ENCODE peak calls at places on chromosomes 6 and 20, in nine cellular contexts. S, G, D, M, Q, C, A, R and Z are unnamed samples.

GRCh38 chr6:89267918-89268317 is 47.2 kb downstream of the GABRR2 start:
- DNase-seq in S (no peak), G (peak), D (no peak), M (no peak), Q (no peak), C (no peak), A (no peak), R (no peak), Z (no peak)

GRCh38 chr20:20085812-20086211 is 33.5 kb downstream of the CFAP61 start:
- DNase-seq in S (no peak), G (no peak), D (no peak), M (no peak), Q (no peak), C (peak), A (no peak), R (no peak), Z (no peak)

GRCh38 chr6:150352321-150353296 is 16.2 kb upstream of the IYD start:
- DNase-seq in S (no peak), G (no peak), D (no peak), M (no peak), Q (no peak), C (no peak), A (no peak), R (no peak), Z (no peak)

GRCh38 chr20:32581839-32582658 is 3.1 kb downstream of the NOL4L start:
- DNase-seq in S (no peak), G (no peak), D (no peak), M (no peak), Q (no peak), C (no peak), A (no peak), R (no peak), Z (peak)

GRCh38 chr6:132715204-132715603 is 1.3 kb upstream of the VNN1 start:
- DNase-seq in S (peak), G (no peak), D (no peak), M (no peak), Q (no peak), C (peak), A (no peak), R (peak), Z (no peak)

GRCh38 chr6:11202513-11203305 is 29.8 kb downstream of the NEDD9 start:
- DNase-seq in S (no peak), G (no peak), D (no peak), M (no peak), Q (no peak), C (no peak), A (no peak), R (peak), Z (no peak)

GRCh38 chr20:38812915-38813573 is 7.5 kb downstream of the PPP1R16B start:
- DNase-seq in S (no peak), G (no peak), D (no peak), M (no peak), Q (no peak), C (no peak), A (no peak), R (no peak), Z (no peak)

GRCh38 chr6:22906091-22906549 is 336.8 kb downstream of the HDGFL1 start:
- DNase-seq in S (no peak), G (no peak), D (no peak), M (no peak), Q (no peak), C (no peak), A (no peak), R (peak), Z (no peak)

GRCh38 chr6:18314317-18314997 is 50.1 kb upstream of the DEK start:
- DNase-seq in S (no peak), G (no peak), D (no peak), M (no peak), Q (no peak), C (no peak), A (no peak), R (no peak), Z (no peak)

GRCh38 chr6:45816674-45817297 is 198.9 kb downstream of the CLIC5 start:
- DNase-seq in S (no peak), G (no peak), D (no peak), M (no peak), Q (no peak), C (no peak), A (no peak), R (no peak), Z (no peak)

GRCh38 chr6:34143884-34144580 is 1.9 kb downstream of the GRM4 start:
- DNase-seq in S (no peak), G (no peak), D (no peak), M (peak), Q (no peak), C (no peak), A (no peak), R (peak), Z (peak)

GRCh38 chr6:143160439-143161220 is 99.9 kb downstream of the AIG1 start:
- DNase-seq in S (no peak), G (no peak), D (no peak), M (no peak), Q (no peak), C (no peak), A (no peak), R (no peak), Z (no peak)

GRCh38 chr6:36118550-36119107 is 11.7 kb upstream of the MAPK13 start:
- DNase-seq in S (peak), G (no peak), D (no peak), M (no peak), Q (no peak), C (peak), A (no peak), R (no peak), Z (peak)

GRCh38 chr6:139768196-139768595 is 393.7 kb upstream of the CITED2 start:
- DNase-seq in S (no peak), G (no peak), D (no peak), M (no peak), Q (no peak), C (no peak), A (no peak), R (no peak), Z (no peak)

GRCh38 chr20:43835944-43836540 is 78.6 kb upstream of the TOX2 start:
- DNase-seq in S (no peak), G (no peak), D (no peak), M (peak), Q (no peak), C (no peak), A (no peak), R (no peak), Z (no peak)

GRCh38 chr6:163197839-163198238 is 216.7 kb upstream of the QKI start:
- DNase-seq in S (no peak), G (no peak), D (no peak), M (no peak), Q (no peak), C (no peak), A (no peak), R (no peak), Z (no peak)

GRCh38 chr6:168102093-168102985 is 23.3 kb upstream of the FRMD1 start:
- DNase-seq in S (peak), G (no peak), D (no peak), M (no peak), Q (no peak), C (peak), A (no peak), R (no peak), Z (no peak)

GRCh38 chr6:164069352-164070022 is 655.0 kb downstream of the QKI start:
- DNase-seq in S (no peak), G (no peak), D (peak), M (peak), Q (no peak), C (no peak), A (no peak), R (peak), Z (no peak)

GRCh38 chr6:110541701-110542309 is 65.4 kb upstream of the SLC22A16 start:
- DNase-seq in S (no peak), G (no peak), D (no peak), M (no peak), Q (no peak), C (no peak), A (no peak), R (no peak), Z (no peak)

GRCh38 chr6:79599725-79600259 is 31.3 kb upstream of the SH3BGRL2 start:
- DNase-seq in S (no peak), G (no peak), D (no peak), M (no peak), Q (no peak), C (no peak), A (no peak), R (no peak), Z (no peak)

GRCh38 chr6:157615411-157615763 is 207.7 kb upstream of the SNX9 start:
- DNase-seq in S (peak), G (no peak), D (no peak), M (no peak), Q (no peak), C (no peak), A (no peak), R (peak), Z (peak)
- TF ChIP-seq POLR2A in S (no peak), G (no peak), D (no peak), M (no peak), Q (no peak), C (no peak), A (no peak), R (no peak), Z (no peak)

DNA sequence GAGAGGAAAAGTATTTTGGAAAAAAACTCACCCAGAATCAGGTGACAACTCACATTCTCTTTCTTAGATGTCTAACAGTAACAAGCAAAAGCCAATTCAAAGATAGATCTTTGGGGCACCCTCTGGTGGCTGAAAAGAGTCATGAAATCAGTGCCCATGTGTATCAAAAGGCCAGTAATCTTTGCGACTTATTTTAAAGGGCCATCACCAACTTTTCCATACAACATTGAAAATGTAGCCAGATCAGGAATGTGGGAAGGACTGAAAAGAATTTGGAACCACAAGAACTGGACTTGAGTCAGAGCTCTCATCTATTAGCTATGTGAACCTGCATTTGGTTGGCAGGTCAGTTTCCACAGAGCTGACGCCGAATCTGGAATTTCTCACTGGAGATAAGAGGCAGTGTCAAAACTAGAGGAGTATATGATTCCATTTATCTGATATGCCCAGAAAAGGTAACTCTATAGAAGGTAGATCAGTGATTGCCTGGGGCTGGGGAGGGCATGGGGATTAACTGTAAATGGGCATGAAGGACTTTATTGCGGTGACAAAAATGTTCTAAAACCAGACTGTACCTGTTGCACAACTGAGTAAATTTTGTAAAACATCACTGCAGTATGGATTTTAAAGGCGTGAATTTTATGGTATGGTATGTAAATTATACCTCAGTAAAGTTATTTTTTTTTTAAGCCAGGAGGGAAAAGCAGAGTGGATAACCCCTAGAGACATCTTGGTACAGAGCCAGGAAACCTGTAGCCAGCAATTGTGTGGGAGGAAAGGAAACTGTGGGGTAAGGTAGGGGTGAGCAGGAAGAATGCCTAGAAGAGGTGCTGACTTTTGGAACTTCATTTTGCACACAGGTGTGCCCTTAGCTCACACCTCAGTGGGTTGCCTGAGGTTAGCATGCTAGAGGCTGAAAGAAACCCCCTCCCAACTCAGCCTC is 117.1 kb upstream of the ASF1A start:
- DNase-seq in S (peak), G (no peak), D (peak), M (no peak), Q (peak), C (peak), A (peak), R (peak), Z (peak)
- H3K4me3 ChIP-seq in S (no peak), G (no peak), D (no peak), M (peak), Q (no peak), C (no peak), A (no peak), R (no peak), Z (no peak)

GRCh38 chr6:31815025-31815838 is at the start of the genes HSPA1A and HSPA1L:
- DNase-seq in S (peak), G (no peak), D (peak), M (peak), Q (peak), C (peak), A (peak), R (peak), Z (peak)

GRCh38 chr6:31813463-31813849 is 1.6 kb downstream of the HSPA1L start:
- DNase-seq in S (no peak), G (no peak), D (no peak), M (no peak), Q (no peak), C (no peak), A (no peak), R (no peak), Z (no peak)

GRCh38 chr6:31811645-31812044 is 3.4 kb downstream of the HSPA1L start:
- DNase-seq in S (no peak), G (no peak), D (no peak), M (no peak), Q (no peak), C (no peak), A (no peak), R (no peak), Z (no peak)

GRCh38 chr6:31820051-31820389 is 4.7 kb downstream of the HSPA1A start:
- DNase-seq in S (peak), G (no peak), D (no peak), M (no peak), Q (no peak), C (no peak), A (no peak), R (no peak), Z (no peak)

GRCh38 chr6:31814677-31815024 is 432 bp downstream of the HSPA1L start:
- DNase-seq in S (peak), G (no peak), D (peak), M (peak), Q (peak), C (peak), A (peak), R (peak), Z (peak)
- TF ChIP-seq POLR2A in S (peak), G (peak), D (peak), M (no peak), Q (peak), C (no peak), A (peak), R (peak), Z (no peak)

DNA sequence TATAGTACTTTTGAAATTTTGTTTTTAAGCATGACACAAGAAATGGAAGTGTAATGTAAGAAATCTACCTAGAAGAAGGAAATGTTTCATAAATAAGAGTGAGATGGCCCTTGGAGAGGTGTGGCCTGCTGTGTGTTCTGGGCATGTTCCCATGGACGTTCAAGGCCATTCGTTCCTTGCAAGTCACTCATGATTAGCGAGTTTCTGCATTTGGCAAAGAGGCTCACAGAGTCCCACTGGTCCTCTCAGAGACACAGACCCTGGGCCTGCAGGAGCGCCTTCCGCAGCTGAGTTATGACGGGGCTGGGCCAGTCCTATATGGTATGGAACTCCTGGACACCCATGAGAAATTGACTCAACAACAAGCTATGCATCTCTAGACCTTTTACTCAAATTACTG is 7.2 kb downstream of the THBS2 start:
- DNase-seq in S (no peak), G (no peak), D (no peak), M (no peak), Q (no peak), C (no peak), A (no peak), R (no peak), Z (no peak)
- H3K4me3 ChIP-seq in S (no peak), G (no peak), D (no peak), M (no peak), Q (no peak), C (no peak), A (no peak), R (no peak), Z (no peak)

DNA sequence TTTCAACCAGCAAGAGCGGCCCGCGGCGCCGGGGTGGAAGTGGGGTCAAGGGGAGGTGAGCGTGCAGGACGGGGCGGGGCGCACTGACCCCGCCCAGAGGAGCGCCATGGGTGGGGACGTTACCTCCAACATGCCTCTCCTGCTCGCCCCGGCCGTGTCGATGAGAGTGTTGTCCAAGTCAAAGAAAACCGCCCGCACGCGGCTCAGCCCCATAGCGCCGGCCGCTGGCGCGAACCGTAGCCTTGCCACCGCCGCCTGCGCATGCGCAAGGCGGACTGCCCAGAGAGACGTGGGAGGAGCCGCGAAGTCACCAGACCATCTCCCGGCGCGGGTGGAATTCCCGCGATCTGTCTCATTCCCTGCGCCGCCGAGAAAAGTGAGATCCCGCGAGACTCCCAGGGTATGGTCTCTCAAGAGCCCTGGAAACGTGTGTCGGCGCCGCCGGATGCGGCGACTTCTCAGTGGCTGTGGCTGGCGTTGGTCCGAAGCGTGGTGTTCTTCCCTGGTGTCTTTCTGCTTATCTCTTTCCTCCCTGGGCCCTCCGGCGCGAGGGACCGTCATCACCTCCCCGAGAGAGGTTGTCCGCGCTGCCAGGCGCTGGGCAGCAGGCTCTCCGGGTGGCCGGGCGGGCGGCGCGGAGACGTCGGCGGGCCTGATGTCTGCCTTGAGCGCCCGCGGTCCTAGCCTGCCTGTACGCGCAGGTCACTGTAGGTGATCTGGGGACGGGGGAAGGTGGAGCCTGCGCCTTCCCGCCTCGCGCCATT is at the start of gene NANP:
- DNase-seq in S (peak), G (no peak), D (peak), M (peak), Q (peak), C (peak), A (peak), R (peak), Z (peak)
- TF ChIP-seq POLR2A in S (peak), G (peak), D (peak), M (no peak), Q (peak), C (no peak), A (peak), R (peak), Z (peak)

DNA sequence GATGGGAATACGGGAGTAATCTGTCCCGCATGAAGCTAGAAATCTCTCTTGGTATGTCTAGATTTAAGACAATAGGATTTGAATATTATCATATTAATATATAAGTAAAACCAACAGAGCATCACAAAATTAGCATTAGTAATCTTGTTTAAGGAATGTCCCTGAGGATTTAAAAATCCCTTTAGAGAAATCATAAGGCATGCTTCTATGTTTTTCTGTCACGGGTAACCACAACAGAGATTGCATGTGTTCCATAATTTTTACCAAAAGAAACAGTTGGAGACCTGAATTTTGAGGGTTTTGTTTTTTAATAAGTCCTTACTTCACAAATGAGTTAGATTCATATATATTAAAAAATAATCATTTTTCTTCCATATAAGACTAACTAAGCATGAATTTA is 146.8 kb downstream of the GJA1 start:
- DNase-seq in S (no peak), G (no peak), D (no peak), M (no peak), Q (no peak), C (no peak), A (no peak), R (no peak), Z (no peak)
- H3K4me3 ChIP-seq in S (no peak), G (no peak), D (no peak), M (no peak), Q (no peak), C (no peak), A (no peak), R (no peak), Z (no peak)

GRCh38 chr6:13273202-13273930 is 55.0 kb downstream of the TBC1D7 start:
- DNase-seq in S (no peak), G (no peak), D (no peak), M (no peak), Q (no peak), C (no peak), A (no peak), R (no peak), Z (peak)

GRCh38 chr6:13274707-13275434 is 53.5 kb downstream of the TBC1D7 start:
- DNase-seq in S (no peak), G (no peak), D (no peak), M (no peak), Q (no peak), C (no peak), A (no peak), R (no peak), Z (peak)

GRCh38 chr6:13272131-13273046 is 55.9 kb downstream of the TBC1D7 start:
- DNase-seq in S (peak), G (no peak), D (no peak), M (no peak), Q (peak), C (peak), A (no peak), R (no peak), Z (peak)

GRCh38 chr6:13275435-13275989 is 52.8 kb downstream of the TBC1D7 start:
- DNase-seq in S (no peak), G (no peak), D (no peak), M (no peak), Q (no peak), C (no peak), A (no peak), R (no peak), Z (no peak)

DNA sequence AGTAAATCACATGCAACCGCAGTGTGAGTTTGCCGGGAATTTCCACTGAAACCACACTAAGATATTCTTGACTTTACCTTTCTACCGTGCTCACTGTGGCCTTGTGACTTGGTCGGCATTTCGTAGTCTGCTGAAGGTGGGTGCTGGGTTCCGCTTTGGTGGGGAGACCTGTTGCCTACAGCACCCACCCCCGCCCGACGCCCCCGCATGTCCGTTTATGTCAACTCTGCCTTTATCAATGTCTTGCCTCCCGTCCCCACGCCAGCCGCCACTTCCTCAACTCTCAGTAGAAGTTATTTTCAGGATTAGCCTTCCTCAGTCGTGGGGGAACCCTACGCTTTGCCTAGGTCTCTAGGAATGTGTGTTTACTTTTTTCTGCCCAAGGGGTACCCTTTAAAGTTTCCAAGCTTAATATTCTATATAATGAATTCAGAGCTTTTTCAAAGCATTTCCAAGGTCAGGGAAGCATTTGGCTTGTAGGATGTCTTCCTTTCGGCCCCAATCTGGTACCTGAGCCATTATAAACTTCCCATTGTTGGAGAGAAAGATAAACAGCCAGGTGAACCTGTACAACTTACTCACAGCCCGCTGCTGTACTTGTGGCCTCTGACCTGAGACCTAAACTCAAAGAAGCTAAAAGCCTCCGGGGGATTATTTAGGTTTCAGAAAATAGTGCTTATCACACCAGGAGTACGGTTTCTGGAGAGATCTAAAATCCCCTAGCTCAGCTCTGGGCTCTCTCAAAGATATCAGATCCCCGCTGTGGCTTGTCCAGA is 54.2 kb downstream of the TBC1D7 start:
- DNase-seq in S (peak), G (no peak), D (no peak), M (peak), Q (no peak), C (peak), A (no peak), R (no peak), Z (peak)
- TF ChIP-seq POLR2A in S (no peak), G (no peak), D (no peak), M (no peak), Q (no peak), C (no peak), A (no peak), R (no peak), Z (peak)